ENCODE peak calls at places on chromosomes 1 and 21, in six cellular contexts. L is activated CD4-positive, alpha-beta T cell treated with anti-CD3 and anti-CD28 coated beads, Interleukin-2, amount 50 U/mL, for 1 hour; C is AG08395; F is fibroblast of pulmonary artery; I is RWPE1; P is OCI-LY7. W is an unnamed sample.

GRCh38 chr21:44800103-44800502 is 1.5 kb downstream of the UBE2G2 start:
- DNase-seq in L (no peak), C (peak), F (peak), I (peak), P (peak), W (peak)

GRCh38 chr1:232037774-232038388 is 411.3 kb downstream of the DISC1 start:
- DNase-seq in L (no peak), C (no peak), F (no peak), I (no peak), P (no peak), W (no peak)

GRCh38 chr1:8120693-8121260 is 94.7 kb upstream of the ERRFI1 start:
- DNase-seq in L (no peak), C (no peak), F (peak), I (no peak), P (no peak), W (peak)

GRCh38 chr1:156140879-156141707 is 12.3 kb upstream of the SEMA4A start:
- DNase-seq in L (peak), C (no peak), F (no peak), I (no peak), P (peak), W (peak)

GRCh38 chr1:232810856-232811255 is 5.6 kb downstream of the MAP10 start:
- DNase-seq in L (no peak), C (no peak), F (peak), I (no peak), P (no peak), W (peak)

GRCh38 chr1:156691665-156692408 is 13.5 kb downstream of the CRABP2 start:
- DNase-seq in L (no peak), C (no peak), F (no peak), I (peak), P (no peak), W (no peak)

GRCh38 chr1:93814059-93814794 is 64.8 kb downstream of the DNTTIP2 start:
- DNase-seq in L (peak), C (peak), F (peak), I (peak), P (peak), W (peak)

GRCh38 chr1:86924324-86924960 is 10.0 kb downstream of the HS2ST1 start:
- DNase-seq in L (no peak), C (no peak), F (no peak), I (no peak), P (no peak), W (no peak)

GRCh38 chr21:16969636-16970035 is 543.2 kb upstream of the CXADR start:
- DNase-seq in L (no peak), C (no peak), F (no peak), I (no peak), P (no peak), W (peak)

GRCh38 chr1:183019860-183020259 is 3.4 kb upstream of the LAMC1 start:
- DNase-seq in L (no peak), C (no peak), F (peak), I (no peak), P (no peak), W (peak)

GRCh38 chr1:32828341-32828740 is 10.9 kb downstream of the S100PBP start:
- DNase-seq in L (no peak), C (no peak), F (peak), I (no peak), P (no peak), W (peak)

GRCh38 chr1:9594471-9595155 is 5.9 kb downstream of the TMEM201 start:
- DNase-seq in L (no peak), C (no peak), F (no peak), I (no peak), P (no peak), W (no peak)

GRCh38 chr1:101238681-101239094 is 1.9 kb downstream of the S1PR1 start:
- DNase-seq in L (peak), C (peak), F (peak), I (peak), P (peak), W (peak)

GRCh38 chr1:156461781-156462647 is 38.6 kb downstream of the MEF2D start:
- DNase-seq in L (no peak), C (peak), F (no peak), I (peak), P (no peak), W (no peak)

GRCh38 chr1:83581747-83582146 is 417.2 kb downstream of the TTLL7 start:
- DNase-seq in L (no peak), C (no peak), F (no peak), I (no peak), P (no peak), W (no peak)

GRCh38 chr1:7198664-7199063 is 413.4 kb downstream of the CAMTA1 start:
- DNase-seq in L (no peak), C (no peak), F (no peak), I (no peak), P (no peak), W (no peak)